ENCODE peak calls at places on chromosomes 3 and 15, in nine cellular contexts. N is astrocyte; T is foreskin fibroblast; U is fibroblast of mammary gland; C is thoracic aorta; J is astrocyte of the cerebellum; F is CD8-positive, alpha-beta T cell; W is fibroblast of lung; K is body of pancreas. D is an unnamed sample.

GRCh38 chr3:178768072-178768864 is 232.0 kb downstream of the KCNMB2 start:
- DNase-seq in K (no peak), J (no peak), U (no peak), F (no peak), T (no peak), N (no peak), W (no peak), C (no peak), D (no peak)

GRCh38 chr3:133926736-133927542 is 31.3 kb upstream of the RAB6B start:
- DNase-seq in F (no peak), K (peak), N (no peak), U (peak), T (no peak), C (no peak), W (no peak), J (no peak), D (no peak)

GRCh38 chr3:194323785-194324735 is 27.1 kb downstream of the CPN2 start:
- DNase-seq in T (peak), N (peak), F (peak), W (peak), J (no peak), K (peak), U (peak), C (no peak), D (no peak)

GRCh38 chr3:79598594-79598993 is 169.2 kb downstream of the ROBO1 start:
- DNase-seq in J (no peak), U (no peak), C (no peak), T (no peak), N (no peak), F (no peak), K (peak), W (peak), D (no peak)

GRCh38 chr3:190048831-190049541 is 71.7 kb downstream of the P3H2 start:
- DNase-seq in W (peak), J (peak), T (peak), C (peak), K (no peak), U (peak), F (no peak), N (peak), D (no peak)

GRCh38 chr3:128318275-128318920 is 148.3 kb downstream of the DNAJB8 start:
- DNase-seq in U (no peak), C (no peak), T (no peak), F (no peak), N (no peak), W (no peak), J (no peak), K (no peak), D (no peak)

GRCh38 chr15:76108021-76108723 is 48.4 kb downstream of the TMEM266 start:
- DNase-seq in W (no peak), T (no peak), C (no peak), F (no peak), J (no peak), N (no peak), K (peak), U (no peak), D (no peak)

GRCh38 chr15:41936649-41937567 is 35.4 kb downstream of the EHD4 start:
- DNase-seq in W (peak), N (peak), U (no peak), T (no peak), K (peak), F (peak), J (no peak), C (no peak), D (no peak)

GRCh38 chr15:63049747-63050439 is 7.3 kb downstream of the TPM1 start:
- DNase-seq in N (no peak), K (no peak), W (no peak), U (no peak), J (no peak), C (no peak), F (no peak), T (peak), D (no peak)

GRCh38 chr15:90885432-90886290 is 1.4 kb downstream of the FES start:
- DNase-seq in J (no peak), T (peak), N (no peak), F (peak), K (peak), C (no peak), U (peak), W (peak), D (no peak)

GRCh38 chr3:170211668-170212067 is 10.6 kb upstream of the PRKCI start:
- DNase-seq in C (no peak), T (no peak), N (no peak), K (no peak), F (no peak), W (no peak), U (no peak), J (no peak), D (no peak)

GRCh38 chr3:111846717-111847116 is 12.3 kb upstream of the PHLDB2 start:
- DNase-seq in U (peak), F (no peak), W (peak), K (no peak), T (peak), C (no peak), N (peak), J (no peak), D (peak)

GRCh38 chr15:78073026-78073425 is 4.5 kb downstream of the TBC1D2B start:
- DNase-seq in T (no peak), C (no peak), W (no peak), J (no peak), F (no peak), N (no peak), K (no peak), U (no peak), D (no peak)

GRCh38 chr3:184795493-184796198 is 16.3 kb upstream of the VPS8 start:
- DNase-seq in T (no peak), C (no peak), J (no peak), N (no peak), K (no peak), U (no peak), F (no peak), W (no peak), D (no peak)

GRCh38 chr3:46463120-46463867 is 1.4 kb downstream of the LTF start:
- DNase-seq in K (no peak), F (no peak), W (no peak), U (no peak), C (no peak), T (no peak), N (no peak), J (no peak), D (no peak)

GRCh38 chr15:66701422-66702034 is 508 bp upstream of the SMAD6 start:
- DNase-seq in K (peak), J (no peak), U (peak), T (peak), C (no peak), N (peak), F (peak), W (peak), D (no peak)

GRCh38 chr3:90092994-90093393 is 985.6 kb downstream of the EPHA3 start:
- DNase-seq in U (peak), K (no peak), W (peak), J (no peak), T (peak), N (peak), F (no peak), C (no peak), D (no peak)

GRCh38 chr15:79311901-79312553 is 1.1 kb downstream of the TMED3 start:
- DNase-seq in F (no peak), T (no peak), U (no peak), C (no peak), K (peak), J (no peak), W (peak), N (no peak), D (no peak)

GRCh38 chr15:76337047-76337738 is 620 bp downstream of the ISL2 start:
- DNase-seq in T (peak), K (no peak), U (no peak), N (no peak), F (no peak), J (no peak), C (no peak), W (no peak), D (no peak)

GRCh38 chr3:15330031-15330596 is 2.3 kb downstream of the SH3BP5 start:
- DNase-seq in W (peak), J (no peak), T (peak), U (peak), C (peak), K (peak), N (peak), F (no peak), D (peak)

GRCh38 chr3:119069725-119070124 is 35.1 kb upstream of the IGSF11 start:
- DNase-seq in N (no peak), T (no peak), F (no peak), K (no peak), J (no peak), W (no peak), U (no peak), C (no peak), D (no peak)

GRCh38 chr3:161920196-161920595 is 423.6 kb downstream of the OTOL1 start:
- DNase-seq in K (no peak), F (no peak), U (no peak), N (no peak), T (no peak), J (no peak), C (no peak), W (peak), D (no peak)

GRCh38 chr3:71693641-71694040 is 31.6 kb downstream of the EIF4E3 start:
- DNase-seq in U (no peak), W (no peak), F (no peak), N (no peak), T (no peak), J (no peak), K (peak), C (no peak), D (no peak)

GRCh38 chr15:81774309-81774708 is 271.5 kb downstream of the MEX3B start:
- DNase-seq in C (no peak), U (no peak), N (no peak), F (no peak), K (no peak), T (no peak), W (no peak), J (no peak), D (no peak)

GRCh38 chr15:68310178-68310810 is 32.7 kb downstream of the FEM1B start:
- DNase-seq in C (no peak), T (no peak), W (no peak), K (peak), N (no peak), J (no peak), U (no peak), F (no peak), D (no peak)

GRCh38 chr3:143972495-143973351 is 1.1 kb downstream of the DIPK2A start:
- DNase-seq in J (peak), W (peak), K (peak), C (peak), T (peak), N (peak), U (peak), F (peak), D (peak)

GRCh38 chr3:8841472-8841871 is 72.1 kb upstream of the OXTR start:
- DNase-seq in U (peak), T (peak), N (no peak), C (no peak), J (no peak), F (no peak), K (no peak), W (no peak), D (no peak)

GRCh38 chr15:82540055-82540983 is at the start of gene RPS17:
- DNase-seq in F (peak), T (peak), N (peak), W (peak), C (peak), K (peak), J (peak), U (peak), D (peak)

GRCh38 chr15:100131321-100132224 is 210.2 kb downstream of the ADAMTS17 start:
- DNase-seq in W (peak), T (peak), J (no peak), N (peak), K (peak), F (peak), U (no peak), C (no peak), D (no peak)

GRCh38 chr15:80418892-80419537 is 14.8 kb downstream of the ARNT2 start:
- DNase-seq in T (peak), U (peak), N (peak), J (no peak), K (peak), W (peak), F (no peak), C (no peak), D (peak)

DNA sequence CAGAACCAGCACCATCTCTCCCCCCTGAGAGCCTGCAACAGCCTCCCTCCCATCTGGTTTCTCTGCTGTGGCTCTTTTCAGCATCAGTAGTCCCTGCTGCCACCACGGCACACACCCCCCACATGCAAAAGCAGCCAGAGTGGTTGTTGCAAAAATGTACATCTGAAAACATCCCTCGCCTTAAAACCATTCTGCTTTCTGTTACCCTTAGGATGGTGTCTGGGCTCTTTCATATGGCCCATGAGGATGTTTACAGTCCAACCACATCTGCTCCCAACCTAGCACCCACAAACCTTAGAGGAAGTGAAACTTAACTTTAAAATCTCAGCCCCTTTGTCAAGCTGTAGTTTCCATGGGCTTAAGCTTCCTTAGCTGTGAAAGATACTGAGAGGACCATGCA is 829 bp downstream of the TTC21A start:
- DNase-seq in W (no peak), F (peak), J (no peak), C (no peak), U (no peak), N (no peak), T (no peak), K (no peak), D (no peak)
- H3K4me3 ChIP-seq in W (peak), F (peak), J (peak), C (peak), U (peak), N (peak), T (peak), K (no peak), D (peak)

GRCh38 chr3:62090066-62090465 is 283.3 kb downstream of the FEZF2 start:
- DNase-seq in T (no peak), C (no peak), W (no peak), K (no peak), N (no peak), F (no peak), U (no peak), J (no peak), D (no peak)

GRCh38 chr3:62088472-62089104 is 284.8 kb downstream of the FEZF2 start:
- DNase-seq in W (no peak), T (peak), N (no peak), F (no peak), U (no peak), K (no peak), J (no peak), C (no peak), D (no peak)

GRCh38 chr3:62090519-62090918 is 282.8 kb downstream of the FEZF2 start:
- DNase-seq in U (no peak), F (no peak), N (no peak), W (no peak), C (no peak), T (no peak), K (no peak), J (no peak), D (no peak)

GRCh38 chr3:62084558-62084957 is 288.8 kb downstream of the FEZF2 start:
- DNase-seq in W (peak), U (no peak), F (no peak), N (peak), K (no peak), J (no peak), T (no peak), C (no peak), D (no peak)
- TF ChIP-seq CTCF in W (no peak), U (no peak), F (no peak), N (no peak), K (no peak), J (no peak), T (no peak), C (no peak), D (no peak)

GRCh38 chr3:10292505-10293419 is at the start of gene GHRL:
- DNase-seq in K (peak), J (no peak), C (no peak), N (no peak), W (no peak), U (no peak), F (no peak), T (no peak), D (no peak)

GRCh38 chr3:10289785-10290355 is 2.9 kb downstream of the GHRL start:
- DNase-seq in W (no peak), K (no peak), U (no peak), C (no peak), T (no peak), N (no peak), F (no peak), J (no peak), D (no peak)

GRCh38 chr3:10290476-10291138 is 2.1 kb downstream of the GHRL start:
- DNase-seq in U (no peak), N (no peak), C (no peak), T (no peak), K (no peak), W (no peak), J (no peak), F (no peak), D (no peak)

GRCh38 chr3:10291139-10291500 is 1.6 kb downstream of the GHRL start:
- DNase-seq in K (no peak), J (no peak), W (no peak), C (no peak), U (no peak), T (no peak), N (no peak), F (no peak), D (no peak)

GRCh38 chr3:10291641-10292040 is 1.1 kb downstream of the GHRL start:
- DNase-seq in K (no peak), W (no peak), N (no peak), U (no peak), J (no peak), T (no peak), F (no peak), C (no peak), D (no peak)
- H3K4me3 ChIP-seq in K (no peak), W (no peak), N (no peak), U (no peak), J (no peak), T (no peak), F (no peak), C (no peak), D (no peak)

GRCh38 chr3:154684021-154684420 is 254.0 kb upstream of the GPR149 start:
- DNase-seq in T (no peak), U (no peak), N (no peak), C (no peak), J (no peak), W (no peak), K (peak), F (no peak), D (no peak)
- TF ChIP-seq CTCF in T (no peak), U (no peak), N (no peak), C (no peak), J (no peak), W (no peak), K (no peak), F (no peak), D (no peak)

GRCh38 chr3:181726351-181727121 is 14.8 kb downstream of the SOX2 start:
- DNase-seq in T (no peak), J (no peak), C (no peak), F (no peak), U (no peak), N (peak), W (peak), K (no peak), D (no peak)

GRCh38 chr3:181729071-181729915 is 17.6 kb downstream of the SOX2 start:
- DNase-seq in N (peak), U (no peak), K (no peak), C (no peak), T (no peak), J (no peak), W (peak), F (no peak), D (no peak)

GRCh38 chr3:181730364-181730763 is 18.6 kb downstream of the SOX2 start:
- DNase-seq in W (no peak), J (no peak), N (no peak), T (no peak), K (no peak), F (no peak), U (no peak), C (no peak), D (no peak)

GRCh38 chr3:181727122-181728036 is 15.7 kb downstream of the SOX2 start:
- DNase-seq in W (peak), N (peak), J (no peak), C (no peak), K (no peak), U (no peak), F (no peak), T (peak), D (no peak)

DNA sequence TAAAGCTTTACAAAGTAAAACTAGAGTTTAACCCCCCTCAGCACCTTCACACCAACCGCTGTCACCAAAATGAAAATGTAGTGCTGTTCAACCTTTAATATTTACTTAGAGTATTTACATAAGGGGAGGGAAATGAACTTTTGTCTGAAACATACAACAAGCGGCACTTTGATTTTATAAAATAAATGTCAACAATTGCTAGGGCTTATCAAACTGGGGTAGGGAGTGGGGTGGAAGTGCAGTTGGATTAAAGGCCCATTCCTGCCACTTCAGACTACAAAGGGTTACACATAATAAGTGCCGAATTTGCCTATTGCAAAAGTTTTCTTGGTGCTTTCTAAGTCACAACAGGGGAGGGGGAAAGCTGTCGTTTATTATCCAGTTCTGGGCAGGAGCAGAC is 16.7 kb downstream of the SOX2 start:
- DNase-seq in C (no peak), N (no peak), U (no peak), T (no peak), K (no peak), F (no peak), J (no peak), W (no peak), D (no peak)
- H3K4me3 ChIP-seq in C (no peak), N (no peak), U (no peak), T (no peak), K (no peak), F (no peak), J (no peak), W (no peak), D (no peak)

GRCh38 chr3:25910997-25911396 is 121.1 kb downstream of the OXSM start:
- DNase-seq in K (peak), W (peak), T (no peak), F (peak), U (peak), C (no peak), J (no peak), N (no peak), D (no peak)
- TF ChIP-seq CTCF in K (no peak), W (peak), T (peak), F (peak), U (peak), C (no peak), J (peak), N (no peak), D (no peak)

DNA sequence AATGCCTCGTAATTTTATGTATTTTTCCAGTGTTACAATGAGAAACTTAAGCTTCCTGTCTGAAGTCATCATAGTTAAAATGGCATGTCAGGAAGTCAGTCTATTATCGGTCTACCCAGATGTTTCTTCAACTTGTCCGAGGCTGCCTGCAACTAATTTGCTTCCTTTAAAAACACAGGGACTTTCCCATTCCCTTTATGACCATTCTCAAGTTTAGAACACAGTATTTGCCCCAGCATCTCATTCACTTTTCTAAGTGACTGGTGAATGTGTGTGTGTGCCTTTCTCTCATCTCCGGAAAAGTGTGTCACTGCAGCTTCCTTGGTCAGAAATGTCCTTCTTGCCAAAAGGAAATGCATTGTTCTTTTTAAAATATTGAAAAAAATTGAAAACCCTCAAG is 466.6 kb downstream of the RAP2B start:
- DNase-seq in T (peak), K (no peak), F (no peak), C (no peak), N (no peak), J (no peak), W (no peak), U (no peak), D (no peak)
- H3K4me3 ChIP-seq in T (no peak), K (no peak), F (no peak), C (no peak), N (no peak), J (no peak), W (no peak), U (no peak), D (no peak)

GRCh38 chr3:78066287-78066686 is 1026.4 kb downstream of the ROBO2 start:
- DNase-seq in W (no peak), C (no peak), U (no peak), N (no peak), K (no peak), T (no peak), J (no peak), F (no peak), D (no peak)
- TF ChIP-seq CTCF in W (no peak), C (no peak), U (no peak), N (no peak), K (no peak), T (no peak), J (no peak), F (no peak), D (peak)

GRCh38 chr15:93070901-93071300 is 18.1 kb downstream of the RGMA start:
- DNase-seq in J (no peak), T (no peak), F (no peak), N (no peak), K (no peak), W (no peak), C (no peak), U (no peak), D (no peak)

GRCh38 chr15:93073465-93073952 is 15.5 kb downstream of the RGMA start:
- DNase-seq in J (no peak), N (no peak), F (no peak), C (no peak), K (peak), U (no peak), T (no peak), W (no peak), D (no peak)

GRCh38 chr15:93071469-93071891 is 17.5 kb downstream of the RGMA start:
- DNase-seq in K (no peak), C (no peak), T (peak), U (peak), W (peak), N (no peak), F (no peak), J (no peak), D (no peak)

GRCh38 chr15:93072440-93073394 is 16.3 kb downstream of the RGMA start:
- DNase-seq in U (peak), W (peak), K (peak), T (peak), N (peak), F (no peak), J (peak), C (no peak), D (no peak)

GRCh38 chr15:93072011-93072410 is 17.0 kb downstream of the RGMA start:
- DNase-seq in T (peak), W (peak), F (no peak), K (no peak), U (peak), J (peak), C (no peak), N (peak), D (no peak)
- H3K4me3 ChIP-seq in T (peak), W (peak), F (no peak), K (peak), U (peak), J (peak), C (peak), N (peak), D (peak)

D was measured in AG09309.